ENCODE peak calls at places on chromosome 4, in six cellular contexts. One of them, this sample, is unnamed.

GRCh38 chr4:48939785-48940184 is 33.2 kb upstream of the OCIAD2 start:
- DNase-seq in body of pancreas: no peak
- DNase-seq in tibial nerve: no peak
- DNase-seq in stimulated activated CD8-positive, alpha-beta memory T cell treated with anti-CD3 and anti-CD28 coated beads, Interleukin-2, amount 100 ng/mL, for 48 hours: no peak
- DNase-seq in lung microvascular endothelial cell: peak; percentile 91
- DNase-seq in heart right ventricle: peak; percentile 8
- DNase-seq in this sample: peak; percentile 71

GRCh38 chr4:71729856-71730255 is 54.0 kb downstream of the GC start:
- DNase-seq in body of pancreas: no peak
- DNase-seq in stimulated activated CD8-positive, alpha-beta memory T cell treated with anti-CD3 and anti-CD28 coated beads, Interleukin-2, amount 100 ng/mL, for 48 hours: no peak
- DNase-seq in heart right ventricle: no peak
- DNase-seq in lung microvascular endothelial cell: no peak
- DNase-seq in tibial nerve: no peak
- DNase-seq in this sample: no peak

GRCh38 chr4:38968668-38969067 is 63.5 kb downstream of the TMEM156 start:
- DNase-seq in heart right ventricle: no peak
- DNase-seq in lung microvascular endothelial cell: no peak
- DNase-seq in stimulated activated CD8-positive, alpha-beta memory T cell treated with anti-CD3 and anti-CD28 coated beads, Interleukin-2, amount 100 ng/mL, for 48 hours: no peak
- DNase-seq in body of pancreas: no peak
- DNase-seq in tibial nerve: no peak
- DNase-seq in this sample: no peak

GRCh38 chr4:6403400-6403685 is 69.1 kb downstream of the PPP2R2C start:
- DNase-seq in lung microvascular endothelial cell: no peak
- DNase-seq in body of pancreas: no peak
- DNase-seq in heart right ventricle: no peak
- DNase-seq in stimulated activated CD8-positive, alpha-beta memory T cell treated with anti-CD3 and anti-CD28 coated beads, Interleukin-2, amount 100 ng/mL, for 48 hours: no peak
- DNase-seq in tibial nerve: no peak
- DNase-seq in this sample: no peak

GRCh38 chr4:65482410-65482809 is 187.9 kb downstream of the EPHA5 start:
- DNase-seq in body of pancreas: no peak
- DNase-seq in tibial nerve: no peak
- DNase-seq in heart right ventricle: no peak
- DNase-seq in stimulated activated CD8-positive, alpha-beta memory T cell treated with anti-CD3 and anti-CD28 coated beads, Interleukin-2, amount 100 ng/mL, for 48 hours: no peak
- DNase-seq in lung microvascular endothelial cell: no peak
- DNase-seq in this sample: no peak

GRCh38 chr4:52843958-52844357 is 18.2 kb upstream of the RASL11B start:
- DNase-seq in heart right ventricle: peak; percentile 13
- DNase-seq in body of pancreas: no peak
- DNase-seq in lung microvascular endothelial cell: no peak
- DNase-seq in tibial nerve: no peak
- DNase-seq in stimulated activated CD8-positive, alpha-beta memory T cell treated with anti-CD3 and anti-CD28 coated beads, Interleukin-2, amount 100 ng/mL, for 48 hours: no peak
- DNase-seq in this sample: no peak

GRCh38 chr4:76679691-76680090 is 218.3 kb downstream of the SOWAHB start:
- DNase-seq in body of pancreas: no peak
- DNase-seq in tibial nerve: no peak
- DNase-seq in stimulated activated CD8-positive, alpha-beta memory T cell treated with anti-CD3 and anti-CD28 coated beads, Interleukin-2, amount 100 ng/mL, for 48 hours: no peak
- DNase-seq in lung microvascular endothelial cell: no peak
- DNase-seq in heart right ventricle: no peak
- DNase-seq in this sample: no peak

GRCh38 chr4:570754-571153 is 5.3 kb downstream of the TMEM271 start:
- DNase-seq in stimulated activated CD8-positive, alpha-beta memory T cell treated with anti-CD3 and anti-CD28 coated beads, Interleukin-2, amount 100 ng/mL, for 48 hours: no peak
- DNase-seq in lung microvascular endothelial cell: no peak
- DNase-seq in heart right ventricle: no peak
- DNase-seq in body of pancreas: no peak
- DNase-seq in tibial nerve: no peak
- DNase-seq in this sample: no peak

GRCh38 chr4:157992038-157992706 is 180.7 kb downstream of the GASK1B start:
- DNase-seq in tibial nerve: peak; percentile 92
- DNase-seq in lung microvascular endothelial cell: peak; percentile 89
- DNase-seq in stimulated activated CD8-positive, alpha-beta memory T cell treated with anti-CD3 and anti-CD28 coated beads, Interleukin-2, amount 100 ng/mL, for 48 hours: no peak
- DNase-seq in body of pancreas: peak; percentile 45
- DNase-seq in heart right ventricle: peak; percentile 87
- DNase-seq in this sample: peak; percentile 44

GRCh38 chr4:15778742-15779231 is 659 bp downstream of the CD38 start:
- DNase-seq in lung microvascular endothelial cell: peak; percentile 41
- DNase-seq in stimulated activated CD8-positive, alpha-beta memory T cell treated with anti-CD3 and anti-CD28 coated beads, Interleukin-2, amount 100 ng/mL, for 48 hours: peak; percentile 30
- DNase-seq in tibial nerve: no peak
- DNase-seq in body of pancreas: peak; percentile 27
- DNase-seq in heart right ventricle: peak; percentile 18
- DNase-seq in this sample: no peak

GRCh38 chr4:143085644-143086043 is 99.1 kb upstream of the USP38 start:
- DNase-seq in body of pancreas: no peak
- DNase-seq in tibial nerve: no peak
- DNase-seq in heart right ventricle: no peak
- DNase-seq in stimulated activated CD8-positive, alpha-beta memory T cell treated with anti-CD3 and anti-CD28 coated beads, Interleukin-2, amount 100 ng/mL, for 48 hours: no peak
- DNase-seq in lung microvascular endothelial cell: no peak
- DNase-seq in this sample: no peak

GRCh38 chr4:128917781-128918180 is 108.3 kb downstream of the JADE1 start:
- DNase-seq in body of pancreas: no peak
- DNase-seq in lung microvascular endothelial cell: no peak
- DNase-seq in stimulated activated CD8-positive, alpha-beta memory T cell treated with anti-CD3 and anti-CD28 coated beads, Interleukin-2, amount 100 ng/mL, for 48 hours: no peak
- DNase-seq in tibial nerve: no peak
- DNase-seq in heart right ventricle: no peak
- DNase-seq in this sample: no peak

This sample was measured in HS-5.